ENCODE peak calls at places on chromosome 17, in six cellular contexts. One of them, this sample, is unnamed.

GRCh38 chr17:39667262-39668140 is 752 bp upstream of the PNMT start:
- DNase-seq in Kasumi-1: no peak
- DNase-seq in GM13977: no peak
- DNase-seq in naive thymus-derived CD4-positive, alpha-beta T cell: no peak
- DNase-seq in D721Med: no peak
- DNase-seq in GM12891: no peak
- DNase-seq in this sample: no peak

GRCh38 chr17:75323043-75323591 is 33.9 kb upstream of the SLC25A19 start:
- DNase-seq in naive thymus-derived CD4-positive, alpha-beta T cell: peak; percentile 76
- DNase-seq in D721Med: peak; percentile 71
- DNase-seq in GM12891: no peak
- DNase-seq in Kasumi-1: peak; percentile 93
- DNase-seq in GM13977: peak; percentile 49
- DNase-seq in this sample: peak; percentile 43

GRCh38 chr17:80352216-80352895 is 62.6 kb upstream of the ENDOV start:
- DNase-seq in D721Med: no peak
- DNase-seq in Kasumi-1: no peak
- DNase-seq in naive thymus-derived CD4-positive, alpha-beta T cell: no peak
- DNase-seq in GM12891: no peak
- DNase-seq in GM13977: no peak
- DNase-seq in this sample: no peak

GRCh38 chr17:18981642-18982424 is 22.7 kb downstream of the FAM83G start:
- DNase-seq in GM13977: no peak
- DNase-seq in Kasumi-1: no peak
- DNase-seq in naive thymus-derived CD4-positive, alpha-beta T cell: no peak
- DNase-seq in D721Med: no peak
- DNase-seq in GM12891: no peak
- DNase-seq in this sample: no peak

GRCh38 chr17:42537156-42537805 is 1.2 kb downstream of the NAGLU start:
- DNase-seq in naive thymus-derived CD4-positive, alpha-beta T cell: no peak
- DNase-seq in GM13977: no peak
- DNase-seq in D721Med: no peak
- DNase-seq in Kasumi-1: no peak
- DNase-seq in GM12891: no peak
- DNase-seq in this sample: no peak

GRCh38 chr17:45234641-45235040 is 13.0 kb downstream of the FMNL1 start:
- DNase-seq in GM12891: no peak
- DNase-seq in Kasumi-1: peak; percentile 50
- DNase-seq in D721Med: no peak
- DNase-seq in naive thymus-derived CD4-positive, alpha-beta T cell: no peak
- DNase-seq in GM13977: peak; percentile 74
- DNase-seq in this sample: no peak

GRCh38 chr17:65627892-65628622 is 66.6 kb upstream of the AXIN2 start:
- DNase-seq in GM12891: no peak
- DNase-seq in Kasumi-1: no peak
- DNase-seq in D721Med: no peak
- DNase-seq in naive thymus-derived CD4-positive, alpha-beta T cell: no peak
- DNase-seq in GM13977: no peak
- DNase-seq in this sample: peak; percentile 34

GRCh38 chr17:64387545-64388171 is 3.0 kb downstream of the PECAM1 start:
- DNase-seq in naive thymus-derived CD4-positive, alpha-beta T cell: no peak
- DNase-seq in GM12891: no peak
- DNase-seq in D721Med: no peak
- DNase-seq in Kasumi-1: no peak
- DNase-seq in GM13977: no peak
- DNase-seq in this sample: no peak

GRCh38 chr17:9538626-9539025 is 37.0 kb downstream of the STX8 start:
- DNase-seq in D721Med: peak; percentile 28
- DNase-seq in Kasumi-1: no peak
- DNase-seq in naive thymus-derived CD4-positive, alpha-beta T cell: no peak
- DNase-seq in GM13977: no peak
- DNase-seq in GM12891: no peak
- DNase-seq in this sample: no peak

GRCh38 chr17:50613007-50613406 is 21.7 kb upstream of the ABCC3 start:
- DNase-seq in D721Med: no peak
- DNase-seq in Kasumi-1: no peak
- DNase-seq in naive thymus-derived CD4-positive, alpha-beta T cell: no peak
- DNase-seq in GM13977: no peak
- DNase-seq in GM12891: no peak
- DNase-seq in this sample: no peak

GRCh38 chr17:2057714-2058520 is 3.0 kb downstream of the HIC1 start:
- DNase-seq in naive thymus-derived CD4-positive, alpha-beta T cell: no peak
- DNase-seq in GM13977: no peak
- DNase-seq in D721Med: no peak
- DNase-seq in Kasumi-1: no peak
- DNase-seq in GM12891: no peak
- DNase-seq in this sample: no peak

GRCh38 chr17:3318336-3318735 is 20.2 kb upstream of the OR3A1 start:
- DNase-seq in naive thymus-derived CD4-positive, alpha-beta T cell: no peak
- DNase-seq in Kasumi-1: no peak
- DNase-seq in GM12891: no peak
- DNase-seq in GM13977: no peak
- DNase-seq in D721Med: no peak
- DNase-seq in this sample: no peak

GRCh38 chr17:1766382-1767135 is 4.7 kb downstream of the SERPINF1 start:
- DNase-seq in Kasumi-1: no peak
- DNase-seq in GM12891: no peak
- DNase-seq in naive thymus-derived CD4-positive, alpha-beta T cell: no peak
- DNase-seq in GM13977: no peak
- DNase-seq in D721Med: no peak
- DNase-seq in this sample: no peak

GRCh38 chr17:73879987-73880386 is 235.7 kb upstream of the SDK2 start:
- DNase-seq in Kasumi-1: no peak
- DNase-seq in GM13977: no peak
- DNase-seq in D721Med: no peak
- DNase-seq in naive thymus-derived CD4-positive, alpha-beta T cell: no peak
- DNase-seq in GM12891: no peak
- DNase-seq in this sample: no peak

GRCh38 chr17:28193241-28193640 is 125.8 kb upstream of the TMEM97 start:
- DNase-seq in Kasumi-1: peak; percentile 47
- DNase-seq in D721Med: no peak
- DNase-seq in GM12891: no peak
- DNase-seq in naive thymus-derived CD4-positive, alpha-beta T cell: no peak
- DNase-seq in GM13977: no peak
- DNase-seq in this sample: no peak

GRCh38 chr17:33433581-33433980 is 140.5 kb upstream of the ASIC2 start:
- DNase-seq in naive thymus-derived CD4-positive, alpha-beta T cell: no peak
- DNase-seq in Kasumi-1: no peak
- DNase-seq in GM12891: no peak
- DNase-seq in D721Med: no peak
- DNase-seq in GM13977: no peak
- DNase-seq in this sample: no peak

GRCh38 chr17:31696184-31696602 is 162.9 kb downstream of the COPRS start:
- DNase-seq in naive thymus-derived CD4-positive, alpha-beta T cell: no peak
- DNase-seq in GM12891: no peak
- DNase-seq in Kasumi-1: no peak
- DNase-seq in D721Med: no peak
- DNase-seq in GM13977: no peak
- DNase-seq in this sample: peak; percentile 83

GRCh38 chr17:22202702-22203101 is 510.4 kb downstream of the KCNJ18 start:
- DNase-seq in naive thymus-derived CD4-positive, alpha-beta T cell: no peak
- DNase-seq in D721Med: no peak
- DNase-seq in Kasumi-1: no peak
- DNase-seq in GM12891: no peak
- DNase-seq in GM13977: no peak
- DNase-seq in this sample: no peak

GRCh38 chr17:57523926-57524634 is 221.0 kb downstream of the CCDC182 start:
- DNase-seq in naive thymus-derived CD4-positive, alpha-beta T cell: no peak
- DNase-seq in GM12891: no peak
- DNase-seq in D721Med: no peak
- DNase-seq in Kasumi-1: no peak
- DNase-seq in GM13977: no peak
- DNase-seq in this sample: no peak

GRCh38 chr17:17112628-17113200 is 70.5 kb downstream of the MPRIP start:
- DNase-seq in naive thymus-derived CD4-positive, alpha-beta T cell: no peak
- DNase-seq in GM13977: no peak
- DNase-seq in D721Med: no peak
- DNase-seq in GM12891: no peak
- DNase-seq in Kasumi-1: no peak
- DNase-seq in this sample: no peak

GRCh38 chr17:45430738-45431530 is 1.7 kb downstream of the ARHGAP27 start:
- DNase-seq in D721Med: no peak
- DNase-seq in GM12891: peak; percentile 82
- DNase-seq in GM13977: peak; percentile 93
- DNase-seq in Kasumi-1: no peak
- DNase-seq in naive thymus-derived CD4-positive, alpha-beta T cell: no peak
- DNase-seq in this sample: no peak

GRCh38 chr17:74919440-74920305 is 3.4 kb downstream of the USH1G start:
- DNase-seq in Kasumi-1: no peak
- DNase-seq in D721Med: no peak
- DNase-seq in naive thymus-derived CD4-positive, alpha-beta T cell: no peak
- DNase-seq in GM13977: no peak
- DNase-seq in GM12891: no peak
- DNase-seq in this sample: no peak

GRCh38 chr17:147796-148740 is 10.7 kb downstream of the SCGB1C2 start:
- DNase-seq in Kasumi-1: no peak
- DNase-seq in D721Med: no peak
- DNase-seq in GM13977: no peak
- DNase-seq in naive thymus-derived CD4-positive, alpha-beta T cell: no peak
- DNase-seq in GM12891: no peak
- DNase-seq in this sample: no peak

GRCh38 chr17:8856869-8857575 is 10.5 kb downstream of the PIK3R6 start:
- DNase-seq in GM12891: no peak
- DNase-seq in GM13977: no peak
- DNase-seq in Kasumi-1: no peak
- DNase-seq in naive thymus-derived CD4-positive, alpha-beta T cell: no peak
- DNase-seq in D721Med: no peak
- DNase-seq in this sample: no peak

GRCh38 chr17:57289130-57289529 is 32.8 kb downstream of the MSI2 start:
- DNase-seq in D721Med: no peak
- DNase-seq in GM12891: no peak
- DNase-seq in Kasumi-1: no peak
- DNase-seq in naive thymus-derived CD4-positive, alpha-beta T cell: no peak
- DNase-seq in GM13977: no peak
- DNase-seq in this sample: no peak

GRCh38 chr17:77214743-77215142 is 74.0 kb downstream of the SEC14L1 start:
- DNase-seq in Kasumi-1: peak; percentile 74
- DNase-seq in D721Med: peak; percentile 46
- DNase-seq in GM13977: no peak
- DNase-seq in naive thymus-derived CD4-positive, alpha-beta T cell: no peak
- DNase-seq in GM12891: no peak
- DNase-seq in this sample: no peak

GRCh38 chr17:17951524-17951923 is 20.7 kb downstream of the TOM1L2 start:
- DNase-seq in Kasumi-1: no peak
- DNase-seq in naive thymus-derived CD4-positive, alpha-beta T cell: no peak
- DNase-seq in GM12891: no peak
- DNase-seq in GM13977: no peak
- DNase-seq in D721Med: no peak
- DNase-seq in this sample: no peak

GRCh38 chr17:73089918-73090317 is 2.6 kb downstream of the SLC39A11 start:
- DNase-seq in D721Med: no peak
- DNase-seq in GM12891: no peak
- DNase-seq in Kasumi-1: no peak
- DNase-seq in naive thymus-derived CD4-positive, alpha-beta T cell: no peak
- DNase-seq in GM13977: no peak
- DNase-seq in this sample: no peak

GRCh38 chr17:28684963-28685362 is 23.0 kb downstream of the SUPT6H start:
- DNase-seq in GM13977: no peak
- DNase-seq in Kasumi-1: peak; percentile 21
- DNase-seq in naive thymus-derived CD4-positive, alpha-beta T cell: no peak
- DNase-seq in D721Med: no peak
- DNase-seq in GM12891: no peak
- DNase-seq in this sample: no peak

GRCh38 chr17:37088459-37088858 is 139.7 kb downstream of the AATF start:
- DNase-seq in GM13977: peak; percentile 23
- DNase-seq in naive thymus-derived CD4-positive, alpha-beta T cell: no peak
- DNase-seq in D721Med: no peak
- DNase-seq in Kasumi-1: no peak
- DNase-seq in GM12891: no peak
- DNase-seq in this sample: no peak

GRCh38 chr17:80043963-80044362 is 7.5 kb downstream of the CCDC40 start:
- DNase-seq in Kasumi-1: no peak
- DNase-seq in GM12891: no peak
- DNase-seq in naive thymus-derived CD4-positive, alpha-beta T cell: no peak
- DNase-seq in D721Med: no peak
- DNase-seq in GM13977: no peak
- DNase-seq in this sample: no peak

GRCh38 chr17:16924701-16925440 is 47.0 kb downstream of the TNFRSF13B start:
- DNase-seq in D721Med: no peak
- DNase-seq in naive thymus-derived CD4-positive, alpha-beta T cell: no peak
- DNase-seq in Kasumi-1: no peak
- DNase-seq in GM13977: no peak
- DNase-seq in GM12891: no peak
- DNase-seq in this sample: no peak

GRCh38 chr17:38980455-38981217 is 13.4 kb upstream of the FBXO47 start:
- DNase-seq in GM13977: no peak
- DNase-seq in naive thymus-derived CD4-positive, alpha-beta T cell: no peak
- DNase-seq in GM12891: no peak
- DNase-seq in Kasumi-1: no peak
- DNase-seq in D721Med: no peak
- DNase-seq in this sample: no peak

GRCh38 chr17:2723505-2723996 is 12.0 kb upstream of the CLUH start:
- DNase-seq in GM12891: no peak
- DNase-seq in Kasumi-1: no peak
- DNase-seq in naive thymus-derived CD4-positive, alpha-beta T cell: no peak
- DNase-seq in GM13977: no peak
- DNase-seq in D721Med: no peak
- DNase-seq in this sample: no peak

GRCh38 chr17:44331249-44331760 is 6.7 kb upstream of the SLC25A39 start:
- DNase-seq in GM12891: no peak
- DNase-seq in D721Med: no peak
- DNase-seq in Kasumi-1: peak; percentile 48
- DNase-seq in GM13977: peak; percentile 77
- DNase-seq in naive thymus-derived CD4-positive, alpha-beta T cell: peak; percentile 62
- DNase-seq in this sample: no peak

GRCh38 chr17:300881-301280 is 51.7 kb downstream of the RPH3AL start:
- DNase-seq in D721Med: no peak
- DNase-seq in GM12891: no peak
- DNase-seq in GM13977: no peak
- DNase-seq in naive thymus-derived CD4-positive, alpha-beta T cell: no peak
- DNase-seq in Kasumi-1: no peak
- DNase-seq in this sample: no peak

GRCh38 chr17:64230551-64231408 is 32.3 kb downstream of the TEX2 start:
- DNase-seq in GM13977: no peak
- DNase-seq in GM12891: no peak
- DNase-seq in naive thymus-derived CD4-positive, alpha-beta T cell: no peak
- DNase-seq in Kasumi-1: no peak
- DNase-seq in D721Med: no peak
- DNase-seq in this sample: peak; percentile 75

This sample was measured in skeletal muscle cell.